ENCODE peak calls at places on chromosomes 13 and 19, in eight cellular contexts. R, A, F, Y, S, X, B and L are unnamed samples.

GRCh38 chr19:15843186-15843585 is 27.7 kb upstream of the OR10H1 start:
- DNase-seq in A (no peak), S (no peak), X (no peak), R (no peak), F (no peak), Y (no peak), B (no peak), L (no peak)

GRCh38 chr19:12838893-12839656 is 760 bp downstream of the MAST1 start:
- DNase-seq in A (no peak), F (no peak), B (no peak), R (no peak), S (no peak), Y (no peak), X (no peak), L (no peak)

GRCh38 chr13:78413887-78414553 is 189.3 kb downstream of the POU4F1 start:
- DNase-seq in S (no peak), R (no peak), B (no peak), A (no peak), Y (no peak), X (no peak), F (no peak), L (no peak)

GRCh38 chr13:76965759-76966421 is 17.6 kb downstream of the ACOD1 start:
- DNase-seq in A (no peak), X (no peak), R (peak), Y (peak), B (no peak), S (no peak), F (no peak), L (no peak)

GRCh38 chr13:95643814-95644598 is 500 bp downstream of the DZIP1 start:
- DNase-seq in X (no peak), F (no peak), A (no peak), B (no peak), Y (peak), S (peak), R (no peak), L (peak)

GRCh38 chr13:36880961-36881360 is 39.1 kb downstream of the SMAD9 start:
- DNase-seq in B (no peak), S (no peak), A (no peak), R (no peak), F (no peak), Y (peak), X (no peak), L (no peak)

GRCh38 chr19:50333737-50334617 is 4.8 kb upstream of the KCNC3 start:
- DNase-seq in F (peak), Y (no peak), A (no peak), B (peak), R (peak), S (peak), X (peak), L (peak)

GRCh38 chr13:112779856-112780604 is 90.2 kb downstream of the ATP11A start:
- DNase-seq in Y (no peak), X (no peak), R (peak), F (no peak), S (no peak), B (no peak), A (no peak), L (no peak)

GRCh38 chr13:99083976-99084375 is 106.1 kb upstream of the DOCK9 start:
- DNase-seq in F (no peak), B (no peak), R (no peak), S (no peak), X (no peak), A (no peak), Y (no peak), L (no peak)

GRCh38 chr13:114212096-114212495 is 22.6 kb upstream of the CDC16 start:
- DNase-seq in B (no peak), S (no peak), Y (peak), F (no peak), X (no peak), A (no peak), R (no peak), L (no peak)

GRCh38 chr19:1091544-1092175 is 3.5 kb downstream of the POLR2E start:
- DNase-seq in B (no peak), F (no peak), R (no peak), S (no peak), A (no peak), Y (no peak), X (no peak), L (no peak)

GRCh38 chr13:55576389-55576788 is 1564.3 kb upstream of the PRR20A start:
- DNase-seq in F (no peak), R (no peak), Y (no peak), A (no peak), X (no peak), B (no peak), S (no peak), L (peak)

GRCh38 chr13:87537946-87538345 is 133.2 kb upstream of the SLITRK5 start:
- DNase-seq in R (no peak), F (no peak), S (no peak), X (no peak), B (no peak), A (no peak), Y (no peak), L (no peak)

GRCh38 chr13:64130170-64130569 is 2714.5 kb upstream of the PCDH20 start:
- DNase-seq in B (no peak), A (no peak), Y (no peak), R (no peak), S (no peak), F (no peak), X (no peak), L (no peak)

GRCh38 chr13:49238621-49239020 is 9.1 kb upstream of the CDADC1 start:
- DNase-seq in A (no peak), F (no peak), X (no peak), R (no peak), B (no peak), S (no peak), Y (no peak), L (no peak)

DNA sequence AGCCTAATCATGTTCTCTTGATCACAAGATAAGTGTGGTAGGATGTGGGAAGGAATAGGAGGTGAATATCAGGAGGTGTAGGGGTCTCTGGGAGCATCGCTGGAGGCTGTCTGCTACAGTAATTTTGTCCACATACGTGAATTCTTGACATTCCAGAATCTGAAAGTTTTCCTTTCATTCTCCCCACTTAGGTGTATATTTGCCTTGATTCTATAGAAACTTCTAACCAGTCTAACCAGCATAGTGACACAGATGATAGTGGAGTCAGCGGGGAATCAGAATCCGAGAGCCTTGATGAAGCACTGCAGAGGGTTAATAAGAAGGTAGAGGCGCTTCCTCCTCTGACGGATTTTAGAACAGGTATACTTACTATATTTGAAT is 106.4 kb downstream of the RNF17 start:
- DNase-seq in B (no peak), X (no peak), F (no peak), A (no peak), Y (no peak), R (no peak), S (no peak), L (no peak)
- TF ChIP-seq POLR2AphosphoS5 in B (no peak), X (no peak), F (no peak), A (no peak), Y (no peak), R (no peak), S (no peak), L (no peak)

GRCh38 chr13:107043016-107043957 is 475.4 kb upstream of the ARGLU1 start:
- DNase-seq in R (no peak), Y (no peak), S (no peak), F (no peak), X (no peak), B (no peak), A (no peak), L (no peak)
- TF ChIP-seq POLR2AphosphoS5 in R (no peak), Y (no peak), S (no peak), F (no peak), X (no peak), B (no peak), A (no peak), L (no peak)

DNA sequence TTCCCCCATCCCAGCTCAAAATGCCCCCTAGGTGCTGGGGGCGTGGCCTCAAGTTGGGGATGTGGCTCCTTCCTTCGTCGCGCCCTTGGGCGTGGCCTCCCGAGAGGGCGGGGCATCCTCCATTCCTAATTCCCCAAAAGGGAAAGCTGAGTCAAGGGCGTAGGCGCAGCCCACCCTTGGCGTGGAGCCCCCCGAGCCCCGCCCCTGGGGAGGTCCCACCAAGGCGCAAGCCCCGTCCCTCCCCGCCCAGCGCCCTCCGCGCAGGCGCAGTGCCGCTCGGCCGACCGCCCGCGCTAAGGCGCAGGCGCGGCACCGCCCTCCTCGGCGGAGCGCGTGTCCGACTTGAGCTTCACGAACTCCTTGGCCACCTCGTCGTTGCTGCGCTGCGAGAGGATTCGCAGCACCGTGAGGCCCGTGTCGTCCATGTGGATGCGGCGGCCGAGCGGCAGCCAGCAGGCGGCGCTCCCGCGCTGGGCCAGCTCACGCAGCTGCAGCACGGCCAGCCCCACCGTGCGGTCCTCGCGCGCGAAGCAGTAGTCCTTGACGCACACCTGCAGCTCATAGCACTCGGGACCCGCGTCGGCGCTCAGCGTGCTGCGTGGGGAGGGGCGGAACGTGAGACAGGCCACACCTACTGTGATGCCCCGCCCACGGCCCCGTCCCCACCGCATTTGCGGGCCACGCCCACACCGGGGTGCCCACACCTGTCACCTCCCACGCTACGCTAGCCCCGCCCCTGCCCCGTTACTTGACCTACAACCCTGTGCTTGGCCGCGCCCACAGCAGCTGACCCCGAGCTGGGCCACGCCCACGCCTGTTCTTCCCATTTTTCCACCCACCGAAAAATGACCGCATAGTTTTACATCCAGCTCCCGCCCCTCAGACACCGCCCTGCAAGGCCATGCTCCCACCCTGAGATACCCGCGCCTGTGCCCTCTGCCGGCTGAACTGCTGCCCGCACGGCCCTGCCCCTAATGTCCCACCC is 50.6 kb downstream of the COLGALT1 start:
- DNase-seq in S (peak), F (peak), B (peak), A (peak), Y (peak), R (peak), X (no peak), L (peak)
- TF ChIP-seq POLR2AphosphoS5 in S (peak), F (peak), B (peak), A (peak), Y (peak), R (no peak), X (no peak), L (peak)

GRCh38 chr13:70107498-70108271 is at the start of gene ATXN8OS:
- DNase-seq in R (no peak), F (no peak), Y (no peak), A (no peak), S (peak), B (no peak), X (no peak), L (peak)

GRCh38 chr13:70104481-70104880 is 3.1 kb upstream of the ATXN8OS start:
- DNase-seq in S (no peak), R (no peak), F (no peak), B (no peak), X (no peak), A (no peak), Y (no peak), L (no peak)

GRCh38 chr13:70107125-70107497 is 515 bp upstream of the ATXN8OS start:
- DNase-seq in R (no peak), X (no peak), Y (no peak), B (no peak), F (no peak), A (no peak), S (no peak), L (no peak)

GRCh38 chr13:70108276-70108845 is at the start of gene KLHL1:
- DNase-seq in X (no peak), Y (no peak), R (no peak), S (no peak), F (no peak), A (no peak), B (no peak), L (peak)
- TF ChIP-seq POLR2AphosphoS5 in X (no peak), Y (no peak), R (no peak), S (no peak), F (no peak), A (no peak), B (no peak), L (no peak)

DNA sequence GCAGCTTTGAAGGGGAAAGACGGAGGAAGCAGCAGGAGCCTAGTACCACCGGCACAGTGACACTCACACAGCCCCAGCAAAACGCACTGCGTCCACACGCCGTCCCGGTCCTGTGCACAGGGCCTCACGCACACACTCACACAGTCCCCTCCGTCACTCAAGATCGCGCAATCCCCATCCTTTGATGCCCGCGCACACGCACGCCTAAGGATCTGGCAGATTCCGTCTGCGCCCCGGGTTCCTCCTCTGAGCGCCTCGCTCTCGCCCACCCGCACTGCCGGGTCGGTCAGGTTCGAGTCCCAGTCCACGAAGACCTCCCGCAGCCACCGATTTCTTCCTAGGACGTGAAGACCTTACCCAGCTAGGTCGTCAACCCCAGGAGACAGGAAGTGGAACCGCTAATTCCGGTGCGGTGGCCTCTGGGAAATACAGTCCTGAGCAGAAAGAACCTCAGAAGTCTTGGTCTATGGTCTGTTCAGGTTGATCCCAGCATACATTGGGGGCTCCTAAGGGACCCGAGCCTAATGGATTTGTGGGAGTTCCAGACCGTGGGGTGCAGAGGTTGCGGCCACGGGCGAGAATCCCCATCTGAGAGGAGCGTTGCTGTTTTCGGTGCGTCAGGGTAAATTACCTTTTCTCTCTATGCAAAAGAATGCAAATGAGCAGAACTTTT is at the start of gene ZNF780B:
- DNase-seq in F (peak), R (peak), A (peak), S (peak), X (peak), Y (peak), B (peak), L (peak)
- TF ChIP-seq POLR2AphosphoS5 in F (peak), R (no peak), A (no peak), S (no peak), X (no peak), Y (peak), B (peak), L (peak)

GRCh38 chr13:51230473-51231105 is 8.4 kb downstream of the FAM124A start:
- DNase-seq in A (no peak), B (no peak), Y (peak), R (peak), S (no peak), X (no peak), F (no peak), L (peak)
- TF ChIP-seq POLR2AphosphoS5 in A (no peak), B (no peak), Y (no peak), R (peak), S (no peak), X (no peak), F (no peak), L (no peak)

GRCh38 chr13:23923031-23923430 is 25.7 kb upstream of the C1QTNF9B start:
- DNase-seq in S (no peak), R (no peak), X (no peak), A (no peak), F (no peak), Y (no peak), B (no peak), L (no peak)

GRCh38 chr13:23919006-23919405 is 21.7 kb upstream of the C1QTNF9B start:
- DNase-seq in A (no peak), B (no peak), R (no peak), X (no peak), S (no peak), F (no peak), Y (no peak), L (no peak)

GRCh38 chr13:23918208-23918607 is 20.9 kb upstream of the C1QTNF9B start:
- DNase-seq in R (no peak), B (no peak), F (no peak), A (no peak), Y (no peak), X (no peak), S (no peak), L (no peak)

GRCh38 chr13:23921451-23921888 is 24.2 kb upstream of the C1QTNF9B start:
- DNase-seq in B (peak), F (no peak), S (no peak), R (no peak), A (no peak), Y (peak), X (no peak), L (peak)

GRCh38 chr13:23922005-23922932 is 25.0 kb upstream of the C1QTNF9B start:
- DNase-seq in S (no peak), R (no peak), F (no peak), X (no peak), B (no peak), Y (peak), A (no peak), L (peak)
- TF ChIP-seq POLR2AphosphoS5 in S (no peak), R (no peak), F (no peak), X (no peak), B (no peak), Y (peak), A (no peak), L (no peak)

DNA sequence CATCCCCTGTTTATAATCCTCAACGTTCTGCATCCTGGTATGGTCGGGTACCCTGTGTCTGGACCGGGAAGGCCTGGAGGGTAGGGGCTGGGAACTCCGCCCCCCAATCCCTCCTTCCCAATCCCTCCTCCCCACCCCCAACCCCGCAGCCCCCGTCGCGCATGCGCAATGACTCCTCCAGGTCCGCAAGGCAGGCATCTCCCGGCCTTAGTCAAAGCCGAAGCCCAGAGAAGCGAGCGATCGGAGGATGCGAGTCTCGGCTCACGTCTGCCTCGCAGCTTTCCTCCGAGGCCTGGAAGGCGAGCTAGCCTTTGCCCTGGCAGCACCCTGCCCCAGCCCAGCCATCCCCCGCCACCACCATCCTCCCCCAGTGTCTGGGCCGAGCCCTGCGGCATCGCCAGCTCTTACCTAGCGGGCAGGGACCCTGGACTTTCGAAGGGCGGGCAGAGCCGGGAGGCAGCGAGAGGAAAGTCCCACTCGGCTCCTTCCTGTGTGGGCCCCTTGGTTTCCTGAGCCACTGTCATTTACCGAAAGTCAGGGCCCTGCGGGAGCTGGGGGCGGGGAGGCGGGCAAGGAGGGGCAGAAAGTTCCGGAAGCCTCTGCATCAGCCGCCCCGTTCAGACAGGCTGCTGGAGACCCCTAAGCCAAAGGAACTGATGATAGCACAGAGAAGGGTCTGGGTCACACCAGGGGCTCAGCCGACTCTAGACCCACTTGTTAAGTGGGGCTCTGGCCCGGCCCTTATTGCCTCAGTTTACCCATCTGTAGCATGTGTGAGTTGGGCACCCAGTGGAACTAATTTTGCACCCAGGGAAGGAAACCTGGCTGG is at the start of gene JAK3:
- DNase-seq in A (no peak), F (peak), S (peak), B (peak), R (peak), Y (peak), X (no peak), L (peak)
- TF ChIP-seq POLR2AphosphoS5 in A (no peak), F (peak), S (peak), B (no peak), R (no peak), Y (no peak), X (no peak), L (peak)